ENCODE peak calls at places on chromosomes 3 and 15, in nine cellular contexts. One of them, this sample, is unnamed.

GRCh38 chr3:128066111-128066510 is 13.9 kb downstream of the SEC61A1 start:
- DNase-seq in AG09309: no peak
- DNase-seq in transverse colon: no peak
- DNase-seq in B cell: no peak
- DNase-seq in tibial artery: no peak
- DNase-seq in non-pigmented ciliary epithelial cell: no peak
- DNase-seq in H54: no peak
- DNase-seq in cardiac muscle cell: no peak
- DNase-seq in MCF 10A: no peak
- DNase-seq in this sample: no peak

GRCh38 chr3:126510323-126510910 is 7.2 kb downstream of the UROC1 start:
- DNase-seq in MCF 10A: no peak
- DNase-seq in transverse colon: no peak
- DNase-seq in cardiac muscle cell: no peak
- DNase-seq in non-pigmented ciliary epithelial cell: no peak
- DNase-seq in H54: no peak
- DNase-seq in B cell: no peak
- DNase-seq in tibial artery: no peak
- DNase-seq in AG09309: no peak
- DNase-seq in this sample: no peak

GRCh38 chr3:12879191-12879815 is 37.9 kb upstream of the RPL32 start:
- DNase-seq in transverse colon: no peak
- DNase-seq in tibial artery: no peak
- DNase-seq in H54: no peak
- DNase-seq in B cell: no peak
- DNase-seq in cardiac muscle cell: peak
- DNase-seq in non-pigmented ciliary epithelial cell: no peak
- DNase-seq in MCF 10A: no peak
- DNase-seq in AG09309: no peak
- DNase-seq in this sample: no peak

GRCh38 chr15:26729581-26729980 is 43.3 kb downstream of the GABRB3 start:
- DNase-seq in cardiac muscle cell: no peak
- DNase-seq in B cell: no peak
- DNase-seq in AG09309: no peak
- DNase-seq in transverse colon: no peak
- DNase-seq in MCF 10A: no peak
- DNase-seq in H54: no peak
- DNase-seq in tibial artery: no peak
- DNase-seq in non-pigmented ciliary epithelial cell: no peak
- DNase-seq in this sample: no peak

GRCh38 chr15:101578443-101578894 is 73.7 kb downstream of the TM2D3 start:
- DNase-seq in AG09309: no peak
- DNase-seq in tibial artery: no peak
- DNase-seq in transverse colon: peak
- DNase-seq in H54: no peak
- DNase-seq in non-pigmented ciliary epithelial cell: no peak
- DNase-seq in cardiac muscle cell: peak
- DNase-seq in B cell: no peak
- DNase-seq in MCF 10A: peak
- DNase-seq in this sample: no peak

GRCh38 chr3:137259089-137259488 is 301.3 kb downstream of the IL20RB start:
- DNase-seq in H54: no peak
- DNase-seq in transverse colon: no peak
- DNase-seq in non-pigmented ciliary epithelial cell: no peak
- DNase-seq in tibial artery: no peak
- DNase-seq in cardiac muscle cell: no peak
- DNase-seq in B cell: no peak
- DNase-seq in AG09309: no peak
- DNase-seq in MCF 10A: no peak
- DNase-seq in this sample: no peak

GRCh38 chr3:128188958-128189357 is 35.7 kb downstream of the EEFSEC start:
- DNase-seq in non-pigmented ciliary epithelial cell: no peak
- DNase-seq in transverse colon: no peak
- DNase-seq in AG09309: no peak
- DNase-seq in H54: no peak
- DNase-seq in B cell: no peak
- DNase-seq in tibial artery: no peak
- DNase-seq in MCF 10A: no peak
- DNase-seq in cardiac muscle cell: no peak
- DNase-seq in this sample: no peak

GRCh38 chr3:46900007-46900292 is 22.4 kb downstream of the PTH1R start:
- DNase-seq in transverse colon: no peak
- DNase-seq in non-pigmented ciliary epithelial cell: no peak
- DNase-seq in MCF 10A: no peak
- DNase-seq in tibial artery: no peak
- DNase-seq in B cell: no peak
- DNase-seq in cardiac muscle cell: no peak
- DNase-seq in H54: no peak
- DNase-seq in AG09309: no peak
- DNase-seq in this sample: no peak

GRCh38 chr15:90906181-90906849 is 3.2 kb downstream of the MAN2A2 start:
- DNase-seq in non-pigmented ciliary epithelial cell: no peak
- DNase-seq in MCF 10A: no peak
- DNase-seq in tibial artery: no peak
- DNase-seq in H54: no peak
- DNase-seq in transverse colon: no peak
- DNase-seq in AG09309: no peak
- DNase-seq in B cell: no peak
- DNase-seq in cardiac muscle cell: no peak
- DNase-seq in this sample: no peak

GRCh38 chr3:14431928-14432834 is 29.8 kb downstream of the SLC6A6 start:
- DNase-seq in H54: peak
- DNase-seq in tibial artery: peak
- DNase-seq in B cell: peak
- DNase-seq in transverse colon: peak
- DNase-seq in cardiac muscle cell: peak
- DNase-seq in MCF 10A: peak
- DNase-seq in AG09309: no peak
- DNase-seq in non-pigmented ciliary epithelial cell: peak
- DNase-seq in this sample: no peak

GRCh38 chr15:49815937-49816336 is 195.1 kb downstream of the DTWD1 start:
- DNase-seq in AG09309: peak
- DNase-seq in transverse colon: no peak
- DNase-seq in cardiac muscle cell: peak
- DNase-seq in tibial artery: no peak
- DNase-seq in H54: no peak
- DNase-seq in non-pigmented ciliary epithelial cell: peak
- DNase-seq in MCF 10A: no peak
- DNase-seq in B cell: no peak
- DNase-seq in this sample: peak

GRCh38 chr3:123372789-123373534 is 75.9 kb downstream of the ADCY5 start:
- DNase-seq in non-pigmented ciliary epithelial cell: no peak
- DNase-seq in B cell: no peak
- DNase-seq in AG09309: no peak
- DNase-seq in cardiac muscle cell: no peak
- DNase-seq in H54: no peak
- DNase-seq in MCF 10A: no peak
- DNase-seq in tibial artery: no peak
- DNase-seq in transverse colon: no peak
- DNase-seq in this sample: no peak

GRCh38 chr3:39372831-39373230 is 10.3 kb upstream of the SLC25A38 start:
- DNase-seq in transverse colon: no peak
- DNase-seq in H54: no peak
- DNase-seq in cardiac muscle cell: no peak
- DNase-seq in tibial artery: no peak
- DNase-seq in B cell: no peak
- DNase-seq in MCF 10A: no peak
- DNase-seq in AG09309: no peak
- DNase-seq in non-pigmented ciliary epithelial cell: no peak
- DNase-seq in this sample: no peak

GRCh38 chr15:80643296-80643965 is 51.7 kb upstream of the ABHD17C start:
- DNase-seq in non-pigmented ciliary epithelial cell: no peak
- DNase-seq in transverse colon: no peak
- DNase-seq in cardiac muscle cell: peak
- DNase-seq in tibial artery: no peak
- DNase-seq in AG09309: peak
- DNase-seq in H54: no peak
- DNase-seq in MCF 10A: no peak
- DNase-seq in B cell: no peak
- DNase-seq in this sample: peak

GRCh38 chr3:31704651-31705179 is 172.0 kb downstream of the STT3B start:
- DNase-seq in MCF 10A: peak
- DNase-seq in H54: peak
- DNase-seq in cardiac muscle cell: no peak
- DNase-seq in B cell: no peak
- DNase-seq in tibial artery: peak
- DNase-seq in transverse colon: peak
- DNase-seq in AG09309: peak
- DNase-seq in non-pigmented ciliary epithelial cell: peak
- DNase-seq in this sample: peak

GRCh38 chr3:70471464-70472342 is 159.3 kb upstream of the MDFIC2 start:
- DNase-seq in H54: no peak
- DNase-seq in tibial artery: no peak
- DNase-seq in cardiac muscle cell: no peak
- DNase-seq in non-pigmented ciliary epithelial cell: peak
- DNase-seq in AG09309: no peak
- DNase-seq in B cell: no peak
- DNase-seq in MCF 10A: no peak
- DNase-seq in transverse colon: no peak
- DNase-seq in this sample: peak

GRCh38 chr15:38589502-38589901 is 24.9 kb upstream of the RASGRP1 start:
- DNase-seq in cardiac muscle cell: peak
- DNase-seq in MCF 10A: peak
- DNase-seq in tibial artery: no peak
- DNase-seq in non-pigmented ciliary epithelial cell: peak
- DNase-seq in H54: peak
- DNase-seq in B cell: no peak
- DNase-seq in transverse colon: no peak
- DNase-seq in AG09309: peak
- DNase-seq in this sample: peak

GRCh38 chr3:156728267-156728985 is 54.0 kb downstream of the TIPARP start:
- DNase-seq in tibial artery: no peak
- DNase-seq in B cell: no peak
- DNase-seq in MCF 10A: no peak
- DNase-seq in H54: no peak
- DNase-seq in non-pigmented ciliary epithelial cell: no peak
- DNase-seq in AG09309: no peak
- DNase-seq in cardiac muscle cell: no peak
- DNase-seq in transverse colon: no peak
- DNase-seq in this sample: no peak

GRCh38 chr3:160804762-160805161 is 48.7 kb downstream of the PPM1L start:
- DNase-seq in non-pigmented ciliary epithelial cell: no peak
- DNase-seq in cardiac muscle cell: peak
- DNase-seq in MCF 10A: peak
- DNase-seq in transverse colon: peak
- DNase-seq in AG09309: no peak
- DNase-seq in B cell: no peak
- DNase-seq in H54: peak
- DNase-seq in tibial artery: peak
- DNase-seq in this sample: no peak

GRCh38 chr3:52455283-52456168 is at the start of gene NISCH:
- DNase-seq in tibial artery: peak
- DNase-seq in AG09309: no peak
- DNase-seq in H54: peak
- DNase-seq in cardiac muscle cell: peak
- DNase-seq in transverse colon: peak
- DNase-seq in MCF 10A: peak
- DNase-seq in non-pigmented ciliary epithelial cell: no peak
- DNase-seq in B cell: peak
- DNase-seq in this sample: no peak

GRCh38 chr3:197368821-197369220 is 70.4 kb upstream of the DLG1 start:
- DNase-seq in transverse colon: no peak
- DNase-seq in MCF 10A: no peak
- DNase-seq in cardiac muscle cell: no peak
- DNase-seq in AG09309: no peak
- DNase-seq in tibial artery: no peak
- DNase-seq in non-pigmented ciliary epithelial cell: no peak
- DNase-seq in B cell: no peak
- DNase-seq in H54: no peak
- DNase-seq in this sample: no peak

GRCh38 chr15:89971592-89971997 is 29.5 kb upstream of the ZNF710 start:
- DNase-seq in tibial artery: no peak
- DNase-seq in cardiac muscle cell: peak
- DNase-seq in transverse colon: peak
- DNase-seq in H54: peak
- DNase-seq in non-pigmented ciliary epithelial cell: peak
- DNase-seq in B cell: no peak
- DNase-seq in AG09309: peak
- DNase-seq in MCF 10A: peak
- DNase-seq in this sample: peak